ENCODE peak calls at places on chromosomes 5 and 9, in eight cellular contexts. One of them, this sample, is unnamed.

GRCh38 chr9:801399-802071 is 40.0 kb upstream of the DMRT1 start:
- DNase-seq in iPS DF 6.9: no peak
- DNase-seq in kidney epithelial cell: peak
- DNase-seq in aorta: no peak
- DNase-seq in HuH-7.5: no peak
- DNase-seq in left ventricle myocardium superior: no peak
- DNase-seq in T-helper 9 cell: no peak
- DNase-seq in Ammon's horn: no peak
- DNase-seq in this sample: no peak

GRCh38 chr5:88665750-88666215 is 217.2 kb downstream of the MEF2C start:
- DNase-seq in iPS DF 6.9: no peak
- DNase-seq in kidney epithelial cell: no peak
- DNase-seq in aorta: no peak
- DNase-seq in HuH-7.5: no peak
- DNase-seq in left ventricle myocardium superior: no peak
- DNase-seq in T-helper 9 cell: no peak
- DNase-seq in Ammon's horn: peak
- DNase-seq in this sample: no peak

GRCh38 chr5:89043676-89044075 is 160.7 kb upstream of the MEF2C start:
- DNase-seq in iPS DF 6.9: no peak
- DNase-seq in kidney epithelial cell: no peak
- DNase-seq in aorta: no peak
- DNase-seq in HuH-7.5: no peak
- DNase-seq in left ventricle myocardium superior: no peak
- DNase-seq in T-helper 9 cell: no peak
- DNase-seq in Ammon's horn: no peak
- DNase-seq in this sample: no peak

GRCh38 chr5:59587489-59588337 is 305.8 kb downstream of the PDE4D start:
- DNase-seq in iPS DF 6.9: peak
- DNase-seq in kidney epithelial cell: peak
- DNase-seq in aorta: peak
- DNase-seq in HuH-7.5: peak
- DNase-seq in left ventricle myocardium superior: peak
- DNase-seq in T-helper 9 cell: no peak
- DNase-seq in Ammon's horn: peak
- DNase-seq in this sample: peak

GRCh38 chr9:79256691-79257213 is 315.0 kb upstream of the TLE4 start:
- DNase-seq in iPS DF 6.9: no peak
- DNase-seq in kidney epithelial cell: peak
- DNase-seq in aorta: no peak
- DNase-seq in HuH-7.5: no peak
- DNase-seq in left ventricle myocardium superior: no peak
- DNase-seq in T-helper 9 cell: no peak
- DNase-seq in Ammon's horn: peak
- DNase-seq in this sample: no peak

GRCh38 chr5:74810915-74811314 is 43.9 kb downstream of the NSA2 start:
- DNase-seq in iPS DF 6.9: no peak
- DNase-seq in kidney epithelial cell: no peak
- DNase-seq in aorta: no peak
- DNase-seq in HuH-7.5: no peak
- DNase-seq in left ventricle myocardium superior: no peak
- DNase-seq in T-helper 9 cell: no peak
- DNase-seq in Ammon's horn: no peak
- DNase-seq in this sample: no peak

GRCh38 chr9:111287127-111287526 is 42.9 kb downstream of the OR2K2 start:
- DNase-seq in iPS DF 6.9: no peak
- DNase-seq in kidney epithelial cell: peak
- DNase-seq in aorta: no peak
- DNase-seq in HuH-7.5: no peak
- DNase-seq in left ventricle myocardium superior: no peak
- DNase-seq in T-helper 9 cell: no peak
- DNase-seq in Ammon's horn: no peak
- DNase-seq in this sample: no peak

GRCh38 chr5:88930336-88930735 is 47.4 kb upstream of the MEF2C start:
- DNase-seq in iPS DF 6.9: no peak
- DNase-seq in kidney epithelial cell: no peak
- DNase-seq in aorta: no peak
- DNase-seq in HuH-7.5: no peak
- DNase-seq in left ventricle myocardium superior: no peak
- DNase-seq in T-helper 9 cell: no peak
- DNase-seq in Ammon's horn: no peak
- DNase-seq in this sample: no peak

GRCh38 chr9:134130503-134131375 is 5.1 kb upstream of the WDR5 start:
- DNase-seq in iPS DF 6.9: peak
- DNase-seq in kidney epithelial cell: no peak
- DNase-seq in aorta: peak
- DNase-seq in HuH-7.5: no peak
- DNase-seq in left ventricle myocardium superior: peak
- DNase-seq in T-helper 9 cell: no peak
- DNase-seq in Ammon's horn: no peak
- DNase-seq in this sample: peak

GRCh38 chr5:132012385-132013005 is 1.0 kb upstream of the ACSL6 start:
- DNase-seq in iPS DF 6.9: no peak
- DNase-seq in kidney epithelial cell: peak
- DNase-seq in aorta: peak
- DNase-seq in HuH-7.5: peak
- DNase-seq in left ventricle myocardium superior: peak
- DNase-seq in T-helper 9 cell: no peak
- DNase-seq in Ammon's horn: no peak
- DNase-seq in this sample: peak

This sample was measured in left ventricle myocardium inferior.